ENCODE peak calls at places on chromosomes 1 and 21, in seven cellular contexts. L is heart left ventricle; W is CD8-positive, alpha-beta T cell; G is CD8-positive, alpha-beta memory T cell; J is CD4-positive, alpha-beta T cell; P is WERI-Rb-1; M is psoas muscle. Z is an unnamed sample.

GRCh38 chr1:234505774-234506114 is 26.8 kb upstream of the TARBP1 start:
- DNase-seq in G (no peak), L (no peak), J (no peak), P (no peak), W (no peak), M (no peak), Z (no peak)

GRCh38 chr1:107365874-107366273 is 225.0 kb downstream of the NTNG1 start:
- DNase-seq in P (no peak), M (no peak), J (no peak), G (no peak), L (no peak), W (no peak), Z (no peak)

GRCh38 chr1:227786673-227787512 is 28.6 kb upstream of the PRSS38 start:
- DNase-seq in L (no peak), W (peak; percentile 54), G (no peak), J (no peak), P (no peak), M (peak; percentile 56), Z (no peak)

GRCh38 chr1:53697671-53698380 is 41.1 kb downstream of the GLIS1 start:
- DNase-seq in M (no peak), G (no peak), J (no peak), L (no peak), P (no peak), W (no peak), Z (no peak)

GRCh38 chr1:8155528-8156186 is 129.5 kb upstream of the ERRFI1 start:
- DNase-seq in L (no peak), P (no peak), J (no peak), M (no peak), G (no peak), W (no peak), Z (no peak)

GRCh38 chr1:31763671-31764306 is 351 bp downstream of the ADGRB2 start:
- DNase-seq in J (no peak), W (no peak), L (no peak), P (no peak), G (no peak), M (peak; percentile 38), Z (no peak)

GRCh38 chr1:155989242-155989991 is 11.1 kb upstream of the ARHGEF2 start:
- DNase-seq in M (peak; percentile 86), J (peak; percentile 76), P (peak; percentile 83), W (peak; percentile 89), G (peak; percentile 70), L (peak; percentile 79), Z (peak; percentile 82)

GRCh38 chr1:235860829-235861228 is 5.9 kb downstream of the LYST start:
- DNase-seq in W (no peak), P (no peak), G (no peak), J (no peak), M (no peak), L (no peak), Z (no peak)

GRCh38 chr1:208793946-208794345 is 549.8 kb upstream of the PLXNA2 start:
- DNase-seq in G (no peak), M (no peak), J (no peak), L (no peak), W (no peak), P (no peak), Z (no peak)

GRCh38 chr21:27761623-27762022 is 794.7 kb upstream of the ADAMTS5 start:
- DNase-seq in P (no peak), M (no peak), G (no peak), J (no peak), L (no peak), W (no peak), Z (no peak)

GRCh38 chr21:45725844-45726200 is 82.3 kb downstream of the PCBP3 start:
- DNase-seq in J (no peak), M (no peak), L (no peak), W (no peak), G (no peak), P (no peak), Z (no peak)

GRCh38 chr1:37763791-37764741 is 854 bp downstream of the EPHA10 start:
- DNase-seq in M (no peak), L (peak; percentile 43), G (no peak), P (peak; percentile 60), J (no peak), W (no peak), Z (no peak)

GRCh38 chr1:156124557-156125483 is 10.3 kb downstream of the LMNA start:
- DNase-seq in P (peak; percentile 58), L (no peak), J (no peak), M (peak; percentile 74), W (no peak), G (peak; percentile 55), Z (no peak)

GRCh38 chr1:1088036-1088800 is 14.1 kb upstream of the RNF223 start:
- DNase-seq in G (no peak), P (no peak), J (no peak), L (no peak), W (no peak), M (peak; percentile 49), Z (no peak)

GRCh38 chr21:38095220-38095619 is 161.6 kb upstream of the KCNJ15 start:
- DNase-seq in G (no peak), W (no peak), J (no peak), P (no peak), L (no peak), M (no peak), Z (no peak)

GRCh38 chr1:171661076-171661650 is 8.7 kb upstream of the MYOC start:
- DNase-seq in W (no peak), J (no peak), P (no peak), L (no peak), M (no peak), G (no peak), Z (no peak)

GRCh38 chr1:100400332-100400933 is 48.1 kb downstream of the CDC14A start:
- DNase-seq in L (peak; percentile 38), W (peak; percentile 80), G (peak; percentile 78), M (no peak), P (no peak), J (peak; percentile 74), Z (no peak)

GRCh38 chr1:105891308-105891707 is 1165.2 kb upstream of the PRMT6 start:
- DNase-seq in P (no peak), L (no peak), W (no peak), G (no peak), J (no peak), M (no peak), Z (no peak)

GRCh38 chr1:66980745-66981367 is 56.1 kb downstream of the MIER1 start:
- DNase-seq in W (no peak), M (no peak), L (no peak), J (no peak), P (no peak), G (no peak), Z (no peak)

GRCh38 chr1:172823534-172823933 is 164.6 kb downstream of the FASLG start:
- DNase-seq in M (no peak), P (no peak), G (no peak), W (no peak), J (no peak), L (no peak), Z (no peak)

DNA sequence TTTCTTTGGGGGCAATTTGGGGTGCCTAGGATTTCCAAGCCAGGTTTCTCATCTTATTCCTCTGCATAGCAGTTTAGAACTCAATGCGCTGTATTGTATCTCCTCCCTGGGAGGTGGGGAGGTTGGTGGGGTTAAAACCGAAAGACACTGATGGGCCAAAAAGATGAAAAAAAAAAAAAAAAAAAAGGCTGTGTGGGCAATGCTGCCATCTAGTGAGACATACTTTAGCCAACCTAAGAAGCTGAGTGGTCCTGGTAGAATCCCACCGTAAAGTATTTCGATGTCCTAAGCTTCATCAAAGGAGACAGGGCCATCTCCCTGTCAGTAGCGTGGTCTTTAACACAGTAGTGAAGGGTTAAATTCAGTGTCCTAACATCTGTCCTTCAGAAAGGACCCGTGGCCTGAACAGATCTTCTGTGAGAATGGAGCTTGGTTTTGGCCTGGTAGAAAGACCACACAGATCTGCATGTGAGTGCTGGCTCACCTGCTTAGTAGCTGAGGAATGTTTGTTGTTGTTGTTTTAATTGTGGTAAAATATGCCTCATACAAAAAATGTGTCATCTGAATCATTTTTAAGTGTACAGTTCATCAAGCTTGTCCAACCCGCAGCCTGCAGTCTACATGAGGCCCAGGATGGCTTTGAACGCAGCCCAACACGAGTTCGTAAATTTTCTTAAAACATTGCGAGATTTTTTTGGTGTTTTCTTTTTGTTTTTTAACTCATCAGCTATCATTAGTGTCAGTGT is 226.2 kb downstream of the KIF26B start:
- DNase-seq in G (no peak), J (no peak), M (no peak), L (no peak), W (no peak), P (no peak), Z (no peak)
- H3K27ac ChIP-seq in G (no peak overlapping the region), J (no peak overlapping the region), M (no peak overlapping the region), L (no peak overlapping the region), W (no peak overlapping the region), P (no peak overlapping the region), Z (no peak overlapping the region)

DNA sequence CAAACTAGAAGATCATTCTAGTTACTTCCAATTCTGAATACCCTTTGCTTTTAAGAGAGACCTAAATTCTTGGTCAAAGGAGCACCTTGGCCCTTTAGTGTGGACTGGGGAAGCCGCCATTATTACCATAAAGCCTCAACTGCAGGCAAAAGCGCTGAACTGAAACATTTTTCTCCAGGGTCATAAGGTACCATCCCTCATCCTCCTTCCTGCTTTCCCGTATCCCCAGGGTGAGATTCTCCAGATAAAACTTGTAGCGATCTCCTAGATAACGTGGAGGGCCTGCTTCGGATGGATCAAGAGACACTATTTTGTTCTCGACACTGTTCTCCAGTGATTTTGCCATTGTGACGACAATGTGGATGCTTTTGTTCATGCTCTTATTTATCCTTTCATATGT is 9.8 kb downstream of the SLAMF1 start:
- DNase-seq in J (no peak), M (no peak), L (no peak), P (no peak), G (no peak), W (no peak), Z (no peak)
- H3K27ac ChIP-seq in J (peak overlapping the region; percentile 72), M (no peak overlapping the region), L (no peak overlapping the region), P (no peak overlapping the region), G (no peak overlapping the region), W (no peak overlapping the region), Z (no peak overlapping the region)

DNA sequence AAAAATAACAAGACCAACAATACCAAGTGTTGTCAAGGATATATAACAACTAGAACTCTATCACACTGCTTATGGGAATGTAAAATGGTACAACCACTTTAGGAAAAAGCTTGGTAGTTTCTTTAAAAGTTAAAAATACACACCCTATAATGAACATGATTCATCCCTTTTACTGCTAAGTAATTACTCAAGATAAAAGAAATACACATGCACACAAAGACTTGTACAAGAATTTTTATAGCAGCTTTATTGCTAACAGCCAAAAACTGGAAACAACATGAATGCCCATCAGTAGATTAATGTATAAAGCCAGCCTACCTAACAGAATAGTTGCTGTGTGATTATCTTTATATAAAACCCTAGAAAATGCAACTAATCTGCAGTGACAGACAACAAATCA is 10.5 kb upstream of the ZNF644 start:
- DNase-seq in M (no peak), G (no peak), J (no peak), L (no peak), P (no peak), W (no peak), Z (no peak)
- H3K27ac ChIP-seq in M (no peak overlapping the region), G (no peak overlapping the region), J (no peak overlapping the region), L (no peak overlapping the region), P (no peak overlapping the region), W (no peak overlapping the region), Z (no peak overlapping the region)

GRCh38 chr1:201026746-201027145 is 3.2 kb upstream of the KIF21B start:
- DNase-seq in W (no peak), G (no peak), J (no peak), P (peak; percentile 90), L (no peak), M (no peak), Z (no peak)
- H3K27ac ChIP-seq in W (no peak overlapping the region), G (no peak overlapping the region), J (no peak overlapping the region), P (peak overlapping the region; percentile 89), L (no peak overlapping the region), M (no peak overlapping the region), Z (peak overlapping the region; percentile 77)

Z was measured in substantia nigra.